ENCODE peak calls at places on chromosomes 12 and 14, in four cellular contexts. One of them, this sample, is unnamed.

GRCh38 chr14:30252151-30252550 is 306.8 kb upstream of the G2E3 start:
- DNase-seq in stimulated activated naive B cell treated with anti-CD40 and anti-IgM and Interleukin-4, amounts not matched to agents 10 μg/mL and 1 μg/mL and 100 μg/mL, for 72 hours: no peak
- DNase-seq in T-helper 17 cell: no peak
- DNase-seq in activated T-helper 1 cell treated with Interleukin-2 at 50 U/mL for 16 hours: no peak
- DNase-seq in this sample: no peak

GRCh38 chr14:53043107-53043704 is 92.4 kb upstream of the FERMT2 start:
- DNase-seq in activated T-helper 1 cell treated with Interleukin-2 at 50 U/mL for 16 hours: no peak
- DNase-seq in T-helper 17 cell: no peak
- DNase-seq in stimulated activated naive B cell treated with anti-CD40 and anti-IgM and Interleukin-4, amounts not matched to agents 10 μg/mL and 1 μg/mL and 100 μg/mL, for 72 hours: no peak
- DNase-seq in this sample: no peak

GRCh38 chr12:92927055-92927435 is 2.0 kb downstream of the EEA1 start:
- DNase-seq in T-helper 17 cell: no peak
- DNase-seq in activated T-helper 1 cell treated with Interleukin-2 at 50 U/mL for 16 hours: peak; percentile 3
- DNase-seq in stimulated activated naive B cell treated with anti-CD40 and anti-IgM and Interleukin-4, amounts not matched to agents 10 μg/mL and 1 μg/mL and 100 μg/mL, for 72 hours: peak; percentile 29
- DNase-seq in this sample: no peak

GRCh38 chr14:58607131-58607531 is 30.6 kb upstream of the DACT1 start:
- DNase-seq in stimulated activated naive B cell treated with anti-CD40 and anti-IgM and Interleukin-4, amounts not matched to agents 10 μg/mL and 1 μg/mL and 100 μg/mL, for 72 hours: no peak
- DNase-seq in activated T-helper 1 cell treated with Interleukin-2 at 50 U/mL for 16 hours: no peak
- DNase-seq in T-helper 17 cell: no peak
- DNase-seq in this sample: no peak

GRCh38 chr12:79690156-79690605 is 583 bp downstream of the PAWR start:
- DNase-seq in stimulated activated naive B cell treated with anti-CD40 and anti-IgM and Interleukin-4, amounts not matched to agents 10 μg/mL and 1 μg/mL and 100 μg/mL, for 72 hours: peak; percentile 39
- DNase-seq in activated T-helper 1 cell treated with Interleukin-2 at 50 U/mL for 16 hours: no peak
- DNase-seq in T-helper 17 cell: no peak
- DNase-seq in this sample: no peak

GRCh38 chr12:9649532-9649940 is 20.0 kb upstream of the CLEC2D start:
- DNase-seq in T-helper 17 cell: no peak
- DNase-seq in stimulated activated naive B cell treated with anti-CD40 and anti-IgM and Interleukin-4, amounts not matched to agents 10 μg/mL and 1 μg/mL and 100 μg/mL, for 72 hours: peak; percentile 67
- DNase-seq in activated T-helper 1 cell treated with Interleukin-2 at 50 U/mL for 16 hours: no peak
- DNase-seq in this sample: no peak

GRCh38 chr12:131013118-131013517 is 59.4 kb downstream of the ADGRD1 start:
- DNase-seq in stimulated activated naive B cell treated with anti-CD40 and anti-IgM and Interleukin-4, amounts not matched to agents 10 μg/mL and 1 μg/mL and 100 μg/mL, for 72 hours: no peak
- DNase-seq in T-helper 17 cell: no peak
- DNase-seq in activated T-helper 1 cell treated with Interleukin-2 at 50 U/mL for 16 hours: no peak
- DNase-seq in this sample: no peak

GRCh38 chr14:103875010-103875409 is 27.6 kb upstream of the PPP1R13B start:
- DNase-seq in T-helper 17 cell: no peak
- DNase-seq in stimulated activated naive B cell treated with anti-CD40 and anti-IgM and Interleukin-4, amounts not matched to agents 10 μg/mL and 1 μg/mL and 100 μg/mL, for 72 hours: no peak
- DNase-seq in activated T-helper 1 cell treated with Interleukin-2 at 50 U/mL for 16 hours: no peak
- DNase-seq in this sample: no peak

GRCh38 chr12:70645494-70646317 is 8.5 kb upstream of the PTPRB start:
- DNase-seq in T-helper 17 cell: no peak
- DNase-seq in activated T-helper 1 cell treated with Interleukin-2 at 50 U/mL for 16 hours: no peak
- DNase-seq in stimulated activated naive B cell treated with anti-CD40 and anti-IgM and Interleukin-4, amounts not matched to agents 10 μg/mL and 1 μg/mL and 100 μg/mL, for 72 hours: no peak
- DNase-seq in this sample: no peak

GRCh38 chr14:54502602-54503001 is 7.1 kb upstream of the CGRRF1 start:
- DNase-seq in stimulated activated naive B cell treated with anti-CD40 and anti-IgM and Interleukin-4, amounts not matched to agents 10 μg/mL and 1 μg/mL and 100 μg/mL, for 72 hours: no peak
- DNase-seq in activated T-helper 1 cell treated with Interleukin-2 at 50 U/mL for 16 hours: no peak
- DNase-seq in T-helper 17 cell: no peak
- DNase-seq in this sample: no peak

GRCh38 chr12:120763250-120763649 is 37.6 kb downstream of the ACADS start:
- DNase-seq in T-helper 17 cell: no peak
- DNase-seq in activated T-helper 1 cell treated with Interleukin-2 at 50 U/mL for 16 hours: no peak
- DNase-seq in stimulated activated naive B cell treated with anti-CD40 and anti-IgM and Interleukin-4, amounts not matched to agents 10 μg/mL and 1 μg/mL and 100 μg/mL, for 72 hours: no peak
- DNase-seq in this sample: no peak

GRCh38 chr14:76867536-76868452 is 41.6 kb downstream of the LRRC74A start:
- DNase-seq in T-helper 17 cell: no peak
- DNase-seq in stimulated activated naive B cell treated with anti-CD40 and anti-IgM and Interleukin-4, amounts not matched to agents 10 μg/mL and 1 μg/mL and 100 μg/mL, for 72 hours: peak; percentile 43
- DNase-seq in activated T-helper 1 cell treated with Interleukin-2 at 50 U/mL for 16 hours: peak; percentile 15
- DNase-seq in this sample: peak; percentile 28

GRCh38 chr14:30621354-30621953 is 665 bp upstream of the SCFD1 start:
- DNase-seq in activated T-helper 1 cell treated with Interleukin-2 at 50 U/mL for 16 hours: no peak
- DNase-seq in T-helper 17 cell: peak; percentile 10
- DNase-seq in stimulated activated naive B cell treated with anti-CD40 and anti-IgM and Interleukin-4, amounts not matched to agents 10 μg/mL and 1 μg/mL and 100 μg/mL, for 72 hours: no peak
- DNase-seq in this sample: peak; percentile 5

GRCh38 chr14:70873627-70874026 is 33.6 kb upstream of the PCNX1 start:
- DNase-seq in stimulated activated naive B cell treated with anti-CD40 and anti-IgM and Interleukin-4, amounts not matched to agents 10 μg/mL and 1 μg/mL and 100 μg/mL, for 72 hours: no peak
- DNase-seq in activated T-helper 1 cell treated with Interleukin-2 at 50 U/mL for 16 hours: no peak
- DNase-seq in T-helper 17 cell: no peak
- DNase-seq in this sample: no peak

GRCh38 chr14:77240336-77240915 is 30.6 kb downstream of the NGB start:
- DNase-seq in stimulated activated naive B cell treated with anti-CD40 and anti-IgM and Interleukin-4, amounts not matched to agents 10 μg/mL and 1 μg/mL and 100 μg/mL, for 72 hours: no peak
- DNase-seq in activated T-helper 1 cell treated with Interleukin-2 at 50 U/mL for 16 hours: no peak
- DNase-seq in T-helper 17 cell: no peak
- DNase-seq in this sample: no peak

GRCh38 chr14:51368721-51369163 is 128.7 kb downstream of the TMX1 start:
- DNase-seq in activated T-helper 1 cell treated with Interleukin-2 at 50 U/mL for 16 hours: no peak
- DNase-seq in stimulated activated naive B cell treated with anti-CD40 and anti-IgM and Interleukin-4, amounts not matched to agents 10 μg/mL and 1 μg/mL and 100 μg/mL, for 72 hours: no peak
- DNase-seq in T-helper 17 cell: no peak
- DNase-seq in this sample: no peak

GRCh38 chr12:90631581-90631980 is 323.4 kb downstream of the CCER1 start:
- DNase-seq in stimulated activated naive B cell treated with anti-CD40 and anti-IgM and Interleukin-4, amounts not matched to agents 10 μg/mL and 1 μg/mL and 100 μg/mL, for 72 hours: no peak
- DNase-seq in activated T-helper 1 cell treated with Interleukin-2 at 50 U/mL for 16 hours: no peak
- DNase-seq in T-helper 17 cell: no peak
- DNase-seq in this sample: no peak

GRCh38 chr12:101459642-101460346 is 15.3 kb upstream of the SPIC start:
- DNase-seq in T-helper 17 cell: no peak
- DNase-seq in activated T-helper 1 cell treated with Interleukin-2 at 50 U/mL for 16 hours: no peak
- DNase-seq in stimulated activated naive B cell treated with anti-CD40 and anti-IgM and Interleukin-4, amounts not matched to agents 10 μg/mL and 1 μg/mL and 100 μg/mL, for 72 hours: no peak
- DNase-seq in this sample: no peak

GRCh38 chr14:106417224-106418049 is 891.1 kb downstream of the TMEM121 start:
- DNase-seq in stimulated activated naive B cell treated with anti-CD40 and anti-IgM and Interleukin-4, amounts not matched to agents 10 μg/mL and 1 μg/mL and 100 μg/mL, for 72 hours: peak; percentile 82
- DNase-seq in activated T-helper 1 cell treated with Interleukin-2 at 50 U/mL for 16 hours: peak; percentile 58
- DNase-seq in T-helper 17 cell: peak; percentile 79
- DNase-seq in this sample: peak; percentile 43

GRCh38 chr14:99862111-99862510 is 68.9 kb downstream of the EML1 start:
- DNase-seq in activated T-helper 1 cell treated with Interleukin-2 at 50 U/mL for 16 hours: no peak
- DNase-seq in stimulated activated naive B cell treated with anti-CD40 and anti-IgM and Interleukin-4, amounts not matched to agents 10 μg/mL and 1 μg/mL and 100 μg/mL, for 72 hours: no peak
- DNase-seq in T-helper 17 cell: no peak
- DNase-seq in this sample: no peak

GRCh38 chr14:95460647-95461478 is 55.6 kb downstream of the SYNE3 start:
- DNase-seq in activated T-helper 1 cell treated with Interleukin-2 at 50 U/mL for 16 hours: no peak
- DNase-seq in T-helper 17 cell: no peak
- DNase-seq in stimulated activated naive B cell treated with anti-CD40 and anti-IgM and Interleukin-4, amounts not matched to agents 10 μg/mL and 1 μg/mL and 100 μg/mL, for 72 hours: no peak
- DNase-seq in this sample: no peak

GRCh38 chr12:123058471-123058870 is 78.0 kb downstream of the ARL6IP4 start:
- DNase-seq in activated T-helper 1 cell treated with Interleukin-2 at 50 U/mL for 16 hours: no peak
- DNase-seq in T-helper 17 cell: no peak
- DNase-seq in stimulated activated naive B cell treated with anti-CD40 and anti-IgM and Interleukin-4, amounts not matched to agents 10 μg/mL and 1 μg/mL and 100 μg/mL, for 72 hours: no peak
- DNase-seq in this sample: no peak

GRCh38 chr12:42144424-42145196 is at the start of gene GXYLT1:
- DNase-seq in stimulated activated naive B cell treated with anti-CD40 and anti-IgM and Interleukin-4, amounts not matched to agents 10 μg/mL and 1 μg/mL and 100 μg/mL, for 72 hours: peak; percentile 87
- DNase-seq in T-helper 17 cell: peak; percentile 69
- DNase-seq in activated T-helper 1 cell treated with Interleukin-2 at 50 U/mL for 16 hours: peak; percentile 71
- DNase-seq in this sample: peak; percentile 76

GRCh38 chr12:101653030-101653429 is 44.4 kb upstream of the CHPT1 start:
- DNase-seq in activated T-helper 1 cell treated with Interleukin-2 at 50 U/mL for 16 hours: no peak
- DNase-seq in T-helper 17 cell: no peak
- DNase-seq in stimulated activated naive B cell treated with anti-CD40 and anti-IgM and Interleukin-4, amounts not matched to agents 10 μg/mL and 1 μg/mL and 100 μg/mL, for 72 hours: no peak
- DNase-seq in this sample: no peak

GRCh38 chr12:75236206-75236605 is 26.6 kb upstream of the KCNC2 start:
- DNase-seq in stimulated activated naive B cell treated with anti-CD40 and anti-IgM and Interleukin-4, amounts not matched to agents 10 μg/mL and 1 μg/mL and 100 μg/mL, for 72 hours: no peak
- DNase-seq in activated T-helper 1 cell treated with Interleukin-2 at 50 U/mL for 16 hours: no peak
- DNase-seq in T-helper 17 cell: no peak
- DNase-seq in this sample: no peak

This sample was measured in activated effector memory CD4-positive, alpha-beta T cell treated with Interleukin-2 at 50 U/mL for 16 hours.